ENCODE peak calls at places on chromosome 5, in six cellular contexts. T is endothelial cell of umbilical vein, H is endodermal cell, M is gastrocnemius medialis, E is OCI-LY7, Y is A673. V is an unnamed sample. For H3K4me1, the result is how much of the 10 kb centered on the place peaks cover.

GRCh38 chr5:59720063-59720462 is 173.5 kb downstream of the PDE4D start:
- DNase-seq in T (no peak), H (no peak), M (no peak), E (no peak), Y (no peak), V (no peak)

GRCh38 chr5:113224605-113225065 is 210.2 kb downstream of the TSSK1B start:
- DNase-seq in T (peak), H (no peak), M (no peak), E (no peak), Y (no peak), V (no peak)

GRCh38 chr5:56446728-56447127 is 213.6 kb upstream of the ANKRD55 start:
- DNase-seq in T (no peak), H (no peak), M (no peak), E (no peak), Y (no peak), V (no peak)

GRCh38 chr5:73152411-73153388 is 20.3 kb upstream of the TMEM174 start:
- DNase-seq in T (no peak), H (peak), M (no peak), E (no peak), Y (no peak), V (no peak)

GRCh38 chr5:143561248-143561647 is 157.8 kb upstream of the NR3C1 start:
- DNase-seq in T (no peak), H (peak), M (peak), E (no peak), Y (no peak), V (no peak)

GRCh38 chr5:125198270-125198974 is 452.0 kb upstream of the ZNF608 start:
- DNase-seq in T (peak), H (no peak), M (peak), E (peak), Y (peak), V (peak)

GRCh38 chr5:14464661-14465060 is 116.9 kb upstream of the OTULINL start:
- DNase-seq in T (no peak), H (no peak), M (no peak), E (no peak), Y (no peak), V (no peak)

GRCh38 chr5:116456036-116456435 is 118.6 kb downstream of the SEMA6A start:
- DNase-seq in T (no peak), H (no peak), M (no peak), E (no peak), Y (no peak), V (no peak)

GRCh38 chr5:146796911-146797310 is 81.6 kb downstream of the PPP2R2B start:
- DNase-seq in T (no peak), H (no peak), M (no peak), E (no peak), Y (no peak), V (no peak)

GRCh38 chr5:72572236-72572765 is 65.1 kb upstream of the ZNF366 start:
- DNase-seq in T (no peak), H (no peak), M (no peak), E (no peak), Y (no peak), V (no peak)

GRCh38 chr5:179300834-179301233 is 44.4 kb downstream of the ADAMTS2 start:
- DNase-seq in T (no peak), H (no peak), M (no peak), E (no peak), Y (no peak), V (peak)

GRCh38 chr5:126339215-126339805 is 83.9 kb upstream of the GRAMD2B start:
- DNase-seq in T (peak), H (peak), M (peak), E (peak), Y (peak), V (peak)

GRCh38 chr5:120139039-120139438 is 325.1 kb upstream of the PRR16 start:
- DNase-seq in T (peak), H (no peak), M (no peak), E (no peak), Y (peak), V (peak)

GRCh38 chr5:142446131-142446959 is 121.5 kb upstream of the SPRY4 start:
- DNase-seq in T (peak), H (no peak), M (no peak), E (no peak), Y (peak), V (peak)

GRCh38 chr5:144120781-144121180 is 49.7 kb downstream of the YIPF5 start:
- DNase-seq in T (no peak), H (no peak), M (no peak), E (no peak), Y (no peak), V (no peak)

GRCh38 chr5:94469889-94470288 is 148.5 kb downstream of the KIAA0825 start:
- DNase-seq in T (no peak), H (no peak), M (no peak), E (no peak), Y (peak), V (no peak)

GRCh38 chr5:87944553-87945320 is 323.9 kb downstream of the TMEM161B start:
- DNase-seq in T (no peak), H (peak), M (no peak), E (no peak), Y (peak), V (peak)

GRCh38 chr5:141402553-141403328 is at the start of gene PCDHGA9:
- DNase-seq in T (no peak), H (peak), M (no peak), E (no peak), Y (peak), V (no peak)

GRCh38 chr5:97554992-97555981 is 372.2 kb upstream of the RIOK2 start:
- DNase-seq in T (no peak), H (no peak), M (no peak), E (no peak), Y (no peak), V (no peak)

GRCh38 chr5:133051117-133051546 is 681 bp upstream of the HSPA4 start:
- DNase-seq in T (no peak), H (no peak), M (no peak), E (no peak), Y (no peak), V (no peak)

GRCh38 chr5:68217476-68217984 is 2.0 kb downstream of the PIK3R1 start:
- DNase-seq in T (no peak), H (no peak), M (no peak), E (no peak), Y (no peak), V (no peak)

GRCh38 chr5:59755476-59755875 is 138.1 kb downstream of the PDE4D start:
- DNase-seq in T (no peak), H (no peak), M (no peak), E (no peak), Y (no peak), V (no peak)

GRCh38 chr5:1134478-1134877 is 22.6 kb upstream of the SLC12A7 start:
- DNase-seq in T (no peak), H (no peak), M (no peak), E (peak), Y (no peak), V (no peak)
- H3K4me1 ChIP-seq in T (under half), H (under half), M (under half), E (half or more), Y (under half), V (half or more)

GRCh38 chr5:36066540-36067210 is at the start of gene UGT3A2:
- DNase-seq in T (no peak), H (peak), M (no peak), E (no peak), Y (peak), V (no peak)
- TF ChIP-seq CTCF in T (no peak), H (peak), M (no peak), E (no peak), Y (no peak), V (no peak)

GRCh38 chr5:154276932-154277331 is 86.4 kb downstream of the GALNT10 start:
- DNase-seq in T (no peak), H (no peak), M (peak), E (no peak), Y (no peak), V (peak)

GRCh38 chr5:154276236-154276792 is 85.8 kb downstream of the GALNT10 start:
- DNase-seq in T (no peak), H (no peak), M (no peak), E (no peak), Y (no peak), V (no peak)

GRCh38 chr5:154277499-154277898 is 87.0 kb downstream of the GALNT10 start:
- DNase-seq in T (no peak), H (no peak), M (no peak), E (no peak), Y (no peak), V (no peak)

GRCh38 chr5:154278172-154278571 is 87.6 kb downstream of the GALNT10 start:
- DNase-seq in T (no peak), H (no peak), M (no peak), E (no peak), Y (no peak), V (no peak)

DNA sequence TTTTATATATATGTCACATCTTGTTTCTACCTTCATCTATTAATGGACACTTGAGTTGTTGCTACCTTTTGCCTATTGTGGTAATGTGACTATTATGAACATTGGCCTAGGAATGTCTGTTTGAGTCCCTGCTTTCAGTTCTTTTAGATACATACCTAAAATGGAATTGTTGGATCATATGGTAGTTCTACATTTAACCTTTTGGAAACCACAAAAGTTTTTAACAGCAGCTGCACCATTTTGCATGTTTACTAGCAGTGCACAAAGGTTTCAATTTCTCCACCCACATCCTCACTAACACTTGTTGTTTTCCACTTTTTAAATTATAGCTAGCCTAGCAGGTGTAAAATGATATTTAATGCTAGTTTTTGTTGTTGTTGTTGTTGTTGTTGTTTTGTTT is 88.4 kb downstream of the GALNT10 start:
- DNase-seq in T (no peak), H (no peak), M (no peak), E (no peak), Y (no peak), V (no peak)
- H3K4me1 ChIP-seq in T (under half), H (under half), M (under half), E (under half), Y (under half), V (under half)

DNA sequence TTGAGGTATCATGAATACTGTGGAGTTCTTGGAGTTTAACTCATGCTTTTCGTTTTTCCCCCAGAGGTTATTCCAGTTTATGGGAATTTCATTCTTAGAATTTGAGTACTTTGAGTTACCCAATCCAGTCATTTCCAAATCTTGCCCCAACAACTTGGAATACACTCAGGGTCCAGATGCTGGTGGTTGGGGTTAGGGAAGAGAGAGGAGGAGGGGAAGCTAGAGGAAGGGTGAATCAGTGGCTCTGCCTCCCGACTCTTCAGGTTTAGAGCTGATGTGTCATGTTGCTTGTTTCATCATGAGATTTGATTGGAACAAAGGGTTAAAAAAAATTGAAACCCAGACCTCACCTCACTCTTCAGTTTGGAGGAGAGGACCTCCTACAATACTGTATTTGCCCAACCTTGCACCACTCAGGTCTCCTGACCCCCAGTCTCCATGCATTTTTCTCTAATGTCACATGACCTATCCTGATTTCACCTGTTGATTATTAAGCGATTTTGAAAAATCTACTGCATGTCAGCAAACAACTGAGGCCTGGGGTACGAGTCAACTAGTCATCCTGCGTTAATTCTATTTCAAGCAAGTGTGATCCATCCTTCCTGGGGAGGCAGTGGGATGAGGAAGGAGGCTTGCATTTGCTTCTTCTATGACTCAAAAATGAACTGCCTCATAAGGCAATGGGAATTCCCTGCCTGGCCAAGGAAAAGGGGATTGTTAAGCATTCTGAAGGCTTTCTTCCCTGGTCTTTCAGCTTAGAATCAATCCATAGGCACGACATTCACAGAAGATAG is 6.2 kb upstream of the SLC1A3 start:
- DNase-seq in T (no peak), H (no peak), M (no peak), E (no peak), Y (no peak), V (no peak)
- TF ChIP-seq CTCF in T (no peak), H (no peak), M (no peak), E (no peak), Y (no peak), V (no peak)

DNA sequence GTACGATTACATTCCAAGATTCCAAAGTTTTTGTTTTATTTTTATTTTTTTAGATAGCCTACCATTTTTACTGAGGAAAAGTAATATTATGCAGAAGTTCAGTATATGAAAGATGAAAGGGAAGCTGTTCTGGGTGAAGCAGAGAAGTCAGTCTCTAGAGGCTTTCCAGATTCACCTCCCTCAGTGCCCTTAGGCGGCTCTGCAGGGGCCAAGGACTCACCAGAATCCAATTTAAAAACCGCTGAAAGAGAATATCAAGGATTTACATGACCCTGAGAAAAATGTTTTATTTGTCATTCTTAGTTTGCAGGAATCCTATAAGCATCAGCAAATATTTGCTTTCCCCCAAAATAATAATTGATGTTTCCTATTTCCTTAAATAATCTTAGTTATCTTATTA is 1084.6 kb upstream of the ARRDC3 start:
- DNase-seq in T (no peak), H (no peak), M (no peak), E (no peak), Y (no peak), V (no peak)
- H3K4me1 ChIP-seq in T (under half), H (under half), M (under half), E (under half), Y (under half), V (under half)

GRCh38 chr5:4725594-4725993 is 414.5 kb upstream of the ADAMTS16 start:
- DNase-seq in T (no peak), H (no peak), M (no peak), E (no peak), Y (no peak), V (no peak)
- TF ChIP-seq CTCF in T (no peak), H (no peak), M (no peak), E (no peak), Y (no peak), V (no peak)

DNA sequence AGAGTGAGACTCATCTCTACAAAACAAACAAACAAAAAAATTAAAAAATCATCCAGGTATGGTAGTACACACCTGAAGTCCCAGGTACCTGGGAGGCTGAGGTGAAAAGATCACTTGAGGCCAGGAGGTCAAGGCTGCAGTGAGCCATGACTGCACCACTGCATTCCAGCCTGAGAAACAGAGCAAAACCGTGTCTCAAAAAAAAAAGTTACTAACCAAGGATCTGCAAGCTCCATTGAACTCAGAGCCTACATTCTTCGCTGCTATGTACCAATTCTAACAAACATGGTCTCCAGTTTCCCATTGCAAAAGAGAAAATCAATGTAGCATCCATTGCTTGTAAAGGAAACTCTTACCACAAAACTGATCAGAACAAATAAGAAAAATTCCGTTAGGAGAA is 33.5 kb downstream of the MTMR12 start:
- DNase-seq in T (no peak), H (no peak), M (no peak), E (no peak), Y (no peak), V (no peak)
- H3K4me1 ChIP-seq in T (under half), H (under half), M (under half), E (under half), Y (under half), V (half or more)

GRCh38 chr5:171750316-171750788 is 35.3 kb upstream of the SMIM23 start:
- DNase-seq in T (peak), H (peak), M (no peak), E (peak), Y (peak), V (peak)
- TF ChIP-seq CTCF in T (peak), H (peak), M (no peak), E (peak), Y (peak), V (peak)

GRCh38 chr5:169300468-169301385 is at the start of gene SLIT3:
- DNase-seq in T (peak), H (peak), M (peak), E (no peak), Y (peak), V (peak)

GRCh38 chr5:169301386-169301930 is 519 bp upstream of the SLIT3 start:
- DNase-seq in T (no peak), H (peak), M (no peak), E (no peak), Y (no peak), V (no peak)

GRCh38 chr5:169299651-169300467 is 1.1 kb downstream of the SLIT3 start:
- DNase-seq in T (no peak), H (peak), M (no peak), E (no peak), Y (no peak), V (no peak)

GRCh38 chr5:169298193-169298592 is 2.7 kb downstream of the SLIT3 start:
- DNase-seq in T (no peak), H (no peak), M (no peak), E (no peak), Y (no peak), V (no peak)

GRCh38 chr5:169299146-169299545 is 1.8 kb downstream of the SLIT3 start:
- DNase-seq in T (no peak), H (no peak), M (no peak), E (no peak), Y (no peak), V (no peak)
- H3K4me1 ChIP-seq in T (under half), H (under half), M (under half), E (under half), Y (under half), V (under half)

V was measured in heart right ventricle.